ENCODE peak calls at places on chromosome 20, in seven cellular contexts. W, R, Q, K, S, H and Y are unnamed samples.

GRCh38 chr20:4150095-4150492 is 134.7 kb upstream of the RNF24 start:
- DNase-seq in W (peak; percentile 69), R (no peak), Q (no peak), K (peak; percentile 61), S (no peak), H (peak; percentile 70), Y (no peak)

GRCh38 chr20:31560900-31561598 is 44.0 kb upstream of the ID1 start:
- DNase-seq in W (peak; percentile 98), R (no peak), Q (no peak), K (no peak), S (peak; percentile 41), H (no peak), Y (peak; percentile 96)

GRCh38 chr20:47768016-47768953 is 17.0 kb downstream of the SULF2 start:
- DNase-seq in W (no peak), R (no peak), Q (peak; percentile 40), K (no peak), S (peak; percentile 68), H (peak; percentile 76), Y (no peak)

GRCh38 chr20:16158976-16159286 is 414.3 kb downstream of the KIF16B start:
- DNase-seq in W (no peak), R (no peak), Q (no peak), K (no peak), S (no peak), H (no peak), Y (no peak)

GRCh38 chr20:8943638-8944037 is 125.2 kb upstream of the PLCB4 start:
- DNase-seq in W (no peak), R (no peak), Q (no peak), K (no peak), S (no peak), H (no peak), Y (no peak)

GRCh38 chr20:23971320-23971719 is 17.3 kb downstream of the GGTLC1 start:
- DNase-seq in W (no peak), R (no peak), Q (no peak), K (no peak), S (no peak), H (no peak), Y (no peak)

GRCh38 chr20:20859510-20859909 is 147.1 kb upstream of the RALGAPA2 start:
- DNase-seq in W (no peak), R (no peak), Q (no peak), K (no peak), S (no peak), H (no peak), Y (no peak)

GRCh38 chr20:7113577-7114466 is 346.3 kb downstream of the BMP2 start:
- DNase-seq in W (peak; percentile 35), R (no peak), Q (peak; percentile 50), K (no peak), S (no peak), H (peak; percentile 65), Y (peak; percentile 51)

GRCh38 chr20:25072226-25072811 is 9.6 kb downstream of the VSX1 start:
- DNase-seq in W (no peak), R (no peak), Q (no peak), K (no peak), S (no peak), H (no peak), Y (peak; percentile 31)

GRCh38 chr20:59468831-59469230 is 135.5 kb upstream of the PHACTR3 start:
- DNase-seq in W (no peak), R (no peak), Q (no peak), K (no peak), S (no peak), H (no peak), Y (no peak)

GRCh38 chr20:32285621-32286334 is 8.3 kb downstream of the KIF3B start:
- DNase-seq in W (peak; percentile 39), R (no peak), Q (peak; percentile 12), K (no peak), S (peak; percentile 40), H (no peak), Y (no peak)

GRCh38 chr20:58086763-58087566 is 141.5 kb downstream of the ANKRD60 start:
- DNase-seq in W (no peak), R (no peak), Q (peak; percentile 46), K (no peak), S (peak; percentile 48), H (peak; percentile 48), Y (peak; percentile 53)

DNA sequence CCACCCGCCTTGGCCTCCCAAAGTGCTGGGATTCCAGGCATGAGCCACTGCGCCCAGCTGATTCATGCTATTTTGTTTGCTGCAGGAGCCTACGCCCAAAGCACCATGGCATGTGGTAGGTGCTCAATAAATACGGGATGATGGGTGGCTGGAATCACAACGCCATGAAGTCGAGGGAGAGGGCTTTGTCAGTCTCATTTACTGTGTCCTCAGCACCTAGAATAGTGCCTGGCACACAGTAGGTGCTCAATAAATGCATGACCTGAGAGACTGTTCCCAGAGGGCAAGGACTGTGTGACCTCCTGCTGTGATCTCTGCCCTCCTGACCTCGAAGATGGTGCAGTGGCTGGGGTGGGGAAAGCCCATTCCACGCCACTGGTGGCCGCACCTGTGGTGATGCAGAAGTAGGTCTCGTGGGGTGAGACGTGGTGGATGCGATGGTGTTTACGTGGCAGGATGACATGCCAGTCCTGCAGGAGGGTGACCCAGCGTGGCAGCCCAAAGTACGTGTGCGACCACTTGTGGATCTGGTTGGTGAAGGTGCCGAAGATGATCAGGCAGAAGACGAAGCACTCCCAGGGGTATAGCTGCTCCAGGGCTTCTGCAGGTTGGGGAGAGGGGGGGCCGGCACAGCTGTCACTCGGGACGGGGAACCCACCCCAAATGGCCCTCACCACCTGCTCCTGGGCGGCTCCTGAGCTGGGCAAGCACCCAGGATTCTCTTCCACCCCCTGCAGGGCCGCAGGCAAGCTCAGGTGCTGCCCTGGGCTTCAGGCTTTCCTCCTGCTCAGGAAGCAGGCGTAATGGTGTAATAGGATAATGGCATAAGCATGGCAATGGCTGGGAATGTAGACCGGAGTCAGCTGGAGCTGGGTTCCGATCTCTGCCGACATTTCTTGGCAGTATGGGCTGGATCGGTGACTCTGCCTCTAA is 14.9 kb upstream of the UBE2V1 start:
- DNase-seq in W (no peak), R (no peak), Q (no peak), K (no peak), S (no peak), H (no peak), Y (no peak)
- H3K36me3 ChIP-seq in W (peaks cover 73% of the 10 kb centered on the region), R (no peaks in the 10 kb centered on the region), Q (peaks cover 10% of the 10 kb centered on the region), K (no peaks in the 10 kb centered on the region), S (no peaks in the 10 kb centered on the region), H (no peaks in the 10 kb centered on the region), Y (peaks cover 51% of the 10 kb centered on the region)

GRCh38 chr20:37390891-37391525 is 45.1 kb downstream of the SRC start:
- DNase-seq in W (no peak), R (no peak), Q (no peak), K (peak; percentile 78), S (no peak), H (no peak), Y (no peak)

GRCh38 chr20:37389844-37390275 is 43.9 kb downstream of the SRC start:
- DNase-seq in W (no peak), R (no peak), Q (no peak), K (no peak), S (no peak), H (no peak), Y (no peak)

GRCh38 chr20:37388831-37389230 is 42.9 kb downstream of the SRC start:
- DNase-seq in W (no peak), R (no peak), Q (no peak), K (no peak), S (no peak), H (no peak), Y (no peak)

GRCh38 chr20:37389241-37389747 is 43.4 kb downstream of the SRC start:
- DNase-seq in W (no peak), R (no peak), Q (no peak), K (no peak), S (no peak), H (no peak), Y (no peak)

GRCh38 chr20:37390503-37390890 is 44.6 kb downstream of the SRC start:
- DNase-seq in W (no peak), R (no peak), Q (no peak), K (no peak), S (no peak), H (no peak), Y (no peak)
- H3K36me3 ChIP-seq in W (peaks cover 90% of the 10 kb centered on the region), R (no peaks in the 10 kb centered on the region), Q (no peaks in the 10 kb centered on the region), K (no peaks in the 10 kb centered on the region), S (no peaks in the 10 kb centered on the region), H (no peaks in the 10 kb centered on the region), Y (peaks cover 31% of the 10 kb centered on the region)

DNA sequence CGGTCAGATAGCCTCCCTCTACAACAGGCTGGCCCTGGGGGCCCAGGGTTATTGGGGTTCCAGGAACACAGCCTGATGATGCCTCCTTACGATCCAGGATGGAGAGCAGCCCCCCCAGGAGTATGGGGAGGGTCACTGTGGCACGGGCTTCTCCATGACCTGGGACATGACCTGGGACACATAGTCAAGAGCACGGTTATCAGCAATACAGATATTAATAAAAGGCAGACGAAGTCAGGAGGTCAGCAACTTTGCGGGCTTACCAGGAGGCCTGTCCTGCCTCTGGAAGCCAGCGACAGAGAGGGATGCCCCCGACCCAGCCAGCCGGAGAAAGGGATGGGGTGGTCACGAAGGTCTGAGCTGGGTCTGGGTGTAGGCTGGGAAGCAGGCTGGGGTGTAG is 795 bp downstream of the MMP24OS start:
- DNase-seq in W (no peak), R (no peak), Q (no peak), K (no peak), S (no peak), H (no peak), Y (no peak)
- H3K36me3 ChIP-seq in W (peaks cover 70% of the 10 kb centered on the region), R (no peaks in the 10 kb centered on the region), Q (no peaks in the 10 kb centered on the region), K (no peaks in the 10 kb centered on the region), S (no peaks in the 10 kb centered on the region), H (no peaks in the 10 kb centered on the region), Y (peaks cover 26% of the 10 kb centered on the region)

GRCh38 chr20:36806049-36806448 is 32.5 kb upstream of the DSN1 start:
- DNase-seq in W (no peak), R (no peak), Q (no peak), K (no peak), S (no peak), H (no peak), Y (no peak)
- H3K36me3 ChIP-seq in W (peaks cover 54% of the 10 kb centered on the region), R (no peaks in the 10 kb centered on the region), Q (peaks cover 15% of the 10 kb centered on the region), K (peaks cover 4% of the 10 kb centered on the region), S (no peaks in the 10 kb centered on the region), H (no peaks in the 10 kb centered on the region), Y (peaks cover 25% of the 10 kb centered on the region)